ENCODE peak calls at places on chromosomes 12 and 14, in six cellular contexts. X is AG08396, G is T-helper 2 cell, H is HT1080, S is OCI-LY7, K is amygdala. J is an unnamed sample.

GRCh38 chr12:34387711-34388635 is 365.7 kb downstream of the ALG10 start:
- DNase-seq in X (no peak), G (no peak), H (no peak), S (no peak), K (no peak), J (no peak)

GRCh38 chr14:73462078-73462715 is 3.9 kb upstream of the NUMB start:
- DNase-seq in X (no peak), G (no peak), H (no peak), S (no peak), K (peak; percentile 36), J (no peak)

GRCh38 chr14:29857545-29857944 is 70.1 kb downstream of the PRKD1 start:
- DNase-seq in X (no peak), G (no peak), H (no peak), S (no peak), K (no peak), J (no peak)

GRCh38 chr14:34024768-34025144 is 73.9 kb upstream of the EGLN3 start:
- DNase-seq in X (no peak), G (no peak), H (no peak), S (no peak), K (no peak), J (no peak)

GRCh38 chr14:24986206-24986893 is 63.6 kb downstream of the STXBP6 start:
- DNase-seq in X (no peak), G (no peak), H (no peak), S (no peak), K (no peak), J (peak; percentile 79)

GRCh38 chr14:75711134-75711795 is 50.2 kb downstream of the TTLL5 start:
- DNase-seq in X (peak; percentile 54), G (no peak), H (peak; percentile 56), S (peak; percentile 32), K (no peak), J (peak; percentile 22)

GRCh38 chr12:54588110-54588831 is at the start of gene PPP1R1A:
- DNase-seq in X (peak; percentile 28), G (no peak), H (no peak), S (no peak), K (peak; percentile 11), J (no peak)

GRCh38 chr12:102512523-102512922 is 32.2 kb upstream of the IGF1 start:
- DNase-seq in X (no peak), G (no peak), H (no peak), S (no peak), K (no peak), J (no peak)

GRCh38 chr12:54358620-54358944 is 5.7 kb downstream of the GPR84 start:
- DNase-seq in X (no peak), G (no peak), H (no peak), S (no peak), K (no peak), J (no peak)

GRCh38 chr12:15603461-15604085 is 185.6 kb downstream of the EPS8 start:
- DNase-seq in X (no peak), G (no peak), H (no peak), S (no peak), K (no peak), J (no peak)

GRCh38 chr14:22822017-22822618 is 6.9 kb upstream of the SLC7A7 start:
- DNase-seq in X (no peak), G (no peak), H (no peak), S (no peak), K (no peak), J (no peak)

GRCh38 chr14:93857500-93857899 is 69.2 kb upstream of the PRIMA1 start:
- DNase-seq in X (no peak), G (no peak), H (no peak), S (no peak), K (no peak), J (no peak)

GRCh38 chr12:115049617-115050016 is 365.6 kb upstream of the TBX3 start:
- DNase-seq in X (no peak), G (no peak), H (no peak), S (no peak), K (no peak), J (no peak)

GRCh38 chr14:99410019-99410418 is 70.6 kb downstream of the SETD3 start:
- DNase-seq in X (no peak), G (no peak), H (no peak), S (no peak), K (no peak), J (no peak)

GRCh38 chr12:52127683-52128450 is 48.4 kb downstream of the SMIM41 start:
- DNase-seq in X (no peak), G (no peak), H (no peak), S (no peak), K (no peak), J (no peak)

GRCh38 chr12:110561471-110562201 is 21.5 kb downstream of the PPTC7 start:
- DNase-seq in X (no peak), G (no peak), H (no peak), S (peak; percentile 42), K (no peak), J (no peak)